ENCODE peak calls at places on chromosomes 6 and 20, in eight cellular contexts. G is HCT116, T is stomach, F is OCI-LY7, J is right atrium auricular region, L is tibial artery, Y is fibroblast of lung, R is astrocyte. V is an unnamed sample.
A peak's percentile ranks its signal among the peaks of the same experiment; 100 is the strongest.

GRCh38 chr6:52588710-52589091 is 11.8 kb upstream of the TRAM2 start:
- DNase-seq in J (no peak), G (no peak), R (no peak), F (no peak), T (no peak), Y (no peak), L (no peak), V (no peak)

GRCh38 chr6:4577406-4577805 is 198.8 kb upstream of the CDYL start:
- DNase-seq in G (no peak), F (no peak), T (peak; percentile 36), Y (peak; percentile 100), L (no peak), R (peak; percentile 96), J (peak; percentile 28), V (peak; percentile 92)

GRCh38 chr20:37355252-37356180 is 9.6 kb downstream of the SRC start:
- DNase-seq in T (no peak), J (no peak), R (no peak), L (no peak), G (no peak), Y (no peak), F (no peak), V (no peak)

GRCh38 chr6:151325075-151326050 is 66.0 kb downstream of the ZBTB2 start:
- DNase-seq in J (peak; percentile 80), T (peak; percentile 48), F (no peak), Y (peak; percentile 87), G (peak; percentile 78), L (peak; percentile 89), R (peak; percentile 55), V (peak; percentile 87)

GRCh38 chr6:43120938-43121913 is 45.1 kb downstream of the PTK7 start:
- DNase-seq in Y (peak; percentile 98), J (peak; percentile 92), F (no peak), T (no peak), G (peak; percentile 44), R (peak; percentile 97), L (peak; percentile 95), V (peak; percentile 99)

GRCh38 chr20:1881240-1881835 is 13.9 kb upstream of the SIRPA start:
- DNase-seq in J (no peak), R (no peak), L (no peak), T (no peak), G (no peak), F (no peak), Y (no peak), V (no peak)

GRCh38 chr20:2283706-2284423 is 11.9 kb upstream of the TGM3 start:
- DNase-seq in J (no peak), R (peak; percentile 64), Y (no peak), T (no peak), G (no peak), F (no peak), L (no peak), V (peak; percentile 66)

GRCh38 chr6:137224890-137225198 is 5.7 kb upstream of the IFNGR1 start:
- DNase-seq in Y (no peak), L (no peak), J (no peak), F (peak; percentile 83), T (no peak), G (no peak), R (no peak), V (no peak)

GRCh38 chr20:53957421-53958172 is 112.8 kb downstream of the BCAS1 start:
- DNase-seq in F (peak; percentile 28), G (no peak), R (peak; percentile 91), J (no peak), T (no peak), L (no peak), Y (no peak), V (peak; percentile 80)

GRCh38 chr6:130473886-130474285 is 108.1 kb downstream of the TMEM200A start:
- DNase-seq in T (no peak), F (no peak), L (no peak), Y (peak; percentile 31), R (peak; percentile 75), J (no peak), G (no peak), V (peak; percentile 94)

GRCh38 chr6:78910611-78911134 is 43.3 kb downstream of the IRAK1BP1 start:
- DNase-seq in Y (peak; percentile 6), F (no peak), R (peak; percentile 4), G (no peak), L (no peak), J (no peak), T (no peak), V (peak; percentile 59)

GRCh38 chr6:14543971-14544620 is 426.5 kb downstream of the CD83 start:
- DNase-seq in F (no peak), T (no peak), L (no peak), J (no peak), G (no peak), R (no peak), Y (no peak), V (no peak)

GRCh38 chr6:55886185-55886836 is 10.9 kb upstream of the BMP5 start:
- DNase-seq in L (no peak), G (peak; percentile 3), Y (peak; percentile 64), T (no peak), J (no peak), F (no peak), R (no peak), V (peak; percentile 65)

GRCh38 chr20:56940466-56940865 is 311.4 kb downstream of the TFAP2C start:
- DNase-seq in F (no peak), L (no peak), T (no peak), Y (no peak), G (no peak), R (no peak), J (no peak), V (no peak)

GRCh38 chr6:37123957-37124729 is 45.8 kb upstream of the PIM1 start:
- DNase-seq in Y (no peak), J (no peak), L (no peak), F (no peak), R (no peak), G (no peak), T (no peak), V (no peak)

GRCh38 chr6:35310265-35310831 is 12.7 kb downstream of the DEF6 start:
- DNase-seq in Y (no peak), G (no peak), F (no peak), J (peak; percentile 56), L (no peak), T (no peak), R (no peak), V (no peak)

GRCh38 chr6:89139509-89140346 is 6.1 kb upstream of the PM20D2 start:
- DNase-seq in R (no peak), Y (peak; percentile 47), T (no peak), L (no peak), G (no peak), J (no peak), F (no peak), V (peak; percentile 39)

GRCh38 chr6:52284131-52284459 is 447 bp downstream of the MCM3 start:
- DNase-seq in G (no peak), T (no peak), J (peak; percentile 63), L (no peak), F (peak; percentile 71), Y (no peak), R (peak; percentile 11), V (peak; percentile 63)

GRCh38 chr6:75611702-75612375 is 10.2 kb downstream of the SENP6 start:
- DNase-seq in L (no peak), J (no peak), T (no peak), R (peak; percentile 26), Y (no peak), G (no peak), F (no peak), V (peak; percentile 75)

GRCh38 chr20:5170341-5170740 is 43.5 kb downstream of the CDS2 start:
- DNase-seq in T (no peak), L (no peak), J (no peak), R (no peak), F (no peak), Y (no peak), G (no peak), V (no peak)

GRCh38 chr20:41408986-41409385 is 42.4 kb upstream of the EMILIN3 start:
- DNase-seq in T (no peak), L (no peak), Y (no peak), F (no peak), G (no peak), J (no peak), R (no peak), V (no peak)

GRCh38 chr6:82185948-82186347 is 61.6 kb downstream of the IBTK start:
- DNase-seq in L (no peak), Y (peak; percentile 52), F (no peak), G (no peak), T (no peak), J (no peak), R (no peak), V (peak; percentile 29)
- H3K36me3 ChIP-seq in L (peaks cover 31% of the 10 kb centered on the region), Y (peaks cover 4% of the 10 kb centered on the region), F (peaks cover 79% of the 10 kb centered on the region), G (peaks cover 15% of the 10 kb centered on the region), T (peaks cover 84% of the 10 kb centered on the region), J (peaks cover 46% of the 10 kb centered on the region), R (peaks cover 18% of the 10 kb centered on the region), V (peaks cover 79% of the 10 kb centered on the region)

GRCh38 chr6:109095036-109095820 is at the start of gene CEP57L1:
- DNase-seq in G (peak; percentile 94), J (peak; percentile 97), T (peak; percentile 97), R (peak; percentile 92), F (peak; percentile 98), Y (peak; percentile 98), L (peak; percentile 98), V (peak; percentile 99)

GRCh38 chr6:109093732-109094131 is 914 bp downstream of the SESN1 start:
- DNase-seq in R (peak; percentile 3), L (no peak), F (no peak), T (no peak), J (no peak), G (no peak), Y (no peak), V (peak; percentile 62)

GRCh38 chr6:109094351-109095035 is at the start of gene SESN1:
- DNase-seq in J (peak; percentile 94), R (peak; percentile 93), G (peak; percentile 65), L (peak; percentile 96), Y (peak; percentile 91), T (peak; percentile 93), F (peak; percentile 91), V (peak; percentile 98)

GRCh38 chr6:109095821-109096084 is 446 bp downstream of the CEP57L1 start:
- DNase-seq in L (no peak), Y (no peak), T (no peak), R (no peak), F (no peak), J (no peak), G (no peak), V (no peak)

DNA sequence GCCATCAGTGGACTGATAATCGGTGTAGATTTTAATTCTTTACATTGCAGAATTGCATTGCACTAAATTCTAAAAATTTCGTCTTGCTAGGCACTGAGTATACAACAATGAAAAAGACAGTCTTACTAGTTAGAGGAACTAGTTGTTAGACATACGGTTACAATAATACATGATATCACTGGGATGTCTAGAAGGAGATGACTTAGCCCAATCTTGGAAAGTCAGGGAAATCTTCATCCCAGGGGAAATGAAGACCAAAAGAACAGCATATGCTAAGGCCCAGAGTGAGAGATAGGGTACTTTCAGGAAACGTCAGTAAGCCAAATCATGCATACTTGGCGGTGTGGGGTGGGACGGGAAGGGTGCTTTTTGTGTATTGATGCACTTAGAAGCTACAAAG is 891 bp downstream of the CEP57L1 start:
- DNase-seq in T (no peak), F (no peak), Y (no peak), R (no peak), G (no peak), L (no peak), J (no peak), V (peak; percentile 53)
- H3K27ac ChIP-seq in T (peak overlapping the region; percentile 99), F (no peak overlapping the region), Y (peak overlapping the region; percentile 98), R (no peak overlapping the region), G (no peak overlapping the region), L (peak overlapping the region; percentile 96), J (no peak overlapping the region), V (peak overlapping the region; percentile 98)

GRCh38 chr6:10429638-10430427 is 15.0 kb upstream of the TFAP2A start:
- DNase-seq in J (no peak), R (peak; percentile 30), F (peak; percentile 64), G (no peak), Y (peak; percentile 58), L (no peak), T (no peak), V (peak; percentile 79)
- H3K4me1 ChIP-seq in J (peaks cover 22% of the 10 kb centered on the region), R (peaks cover 11% of the 10 kb centered on the region), F (peaks cover 23% of the 10 kb centered on the region), G (peaks cover 35% of the 10 kb centered on the region), Y (no peaks in the 10 kb centered on the region), L (peaks cover 10% of the 10 kb centered on the region), T (peaks cover 18% of the 10 kb centered on the region), V (peaks cover 12% of the 10 kb centered on the region)

GRCh38 chr6:5995705-5996686 is 10.7 kb downstream of the NRN1 start:
- DNase-seq in Y (no peak), G (no peak), R (no peak), J (no peak), T (no peak), L (peak; percentile 88), F (no peak), V (peak; percentile 92)
- H3K36me3 ChIP-seq in Y (no peaks in the 10 kb centered on the region), G (no peaks in the 10 kb centered on the region), R (no peaks in the 10 kb centered on the region), J (no peaks in the 10 kb centered on the region), T (no peaks in the 10 kb centered on the region), L (no peaks in the 10 kb centered on the region), F (no peaks in the 10 kb centered on the region), V (no peaks in the 10 kb centered on the region)